ENCODE peak calls at places on chromosomes 7 and 10, in four cellular contexts. V, Y, T and X are unnamed samples. For H3K9me3, the result is how much of the 10 kb centered on the place peaks cover.

GRCh38 chr10:14736600-14737081 is 38.1 kb downstream of the FAM107B start:
- DNase-seq in T (peak), Y (peak), V (no peak), X (no peak)

GRCh38 chr10:96673318-96674099 is 46.8 kb downstream of the PIK3AP1 start:
- DNase-seq in Y (peak), V (peak), T (no peak), X (no peak)

GRCh38 chr7:15376601-15377000 is 185.2 kb downstream of the AGMO start:
- DNase-seq in Y (no peak), T (no peak), V (no peak), X (no peak)

GRCh38 chr7:151483700-151483960 is 36.1 kb downstream of the RHEB start:
- DNase-seq in V (no peak), T (no peak), Y (no peak), X (no peak)

GRCh38 chr7:246451-246850 is 43.5 kb upstream of the FOXL3 start:
- DNase-seq in V (no peak), T (no peak), Y (no peak), X (no peak)

GRCh38 chr7:29609162-29610030 is 45.8 kb downstream of the PRR15 start:
- DNase-seq in V (peak), T (no peak), Y (peak), X (no peak)

GRCh38 chr7:30770936-30771858 is at the start of gene MINDY4:
- DNase-seq in Y (peak), V (peak), T (peak), X (peak)

GRCh38 chr10:43233601-43234430 is 33.0 kb downstream of the RASGEF1A start:
- DNase-seq in T (no peak), V (peak), Y (no peak), X (peak)

GRCh38 chr10:88254091-88254490 is 329.0 kb downstream of the RNLS start:
- DNase-seq in T (no peak), Y (peak), V (no peak), X (no peak)

GRCh38 chr7:92135100-92135429 is 788 bp upstream of the CYP51A1 start:
- DNase-seq in V (peak), T (no peak), Y (peak), X (peak)

GRCh38 chr7:70694357-70694908 is 437.5 kb upstream of the GALNT17 start:
- DNase-seq in V (peak), Y (peak), T (peak), X (peak)

GRCh38 chr7:134870781-134871180 is 91.3 kb downstream of the CALD1 start:
- DNase-seq in Y (no peak), V (no peak), T (no peak), X (no peak)

GRCh38 chr10:31975157-31975765 is 46.6 kb upstream of the ARHGAP12 start:
- DNase-seq in Y (no peak), V (no peak), T (no peak), X (no peak)

GRCh38 chr10:123380491-123381085 is 226.4 kb downstream of the BUB3 start:
- DNase-seq in V (no peak), T (no peak), Y (peak), X (no peak)

GRCh38 chr10:86362566-86363183 is 3.9 kb downstream of the GRID1 start:
- DNase-seq in V (peak), Y (no peak), T (no peak), X (no peak)

GRCh38 chr10:103669944-103670343 is 176.4 kb downstream of the NEURL1 start:
- DNase-seq in Y (no peak), V (no peak), T (no peak), X (no peak)

DNA sequence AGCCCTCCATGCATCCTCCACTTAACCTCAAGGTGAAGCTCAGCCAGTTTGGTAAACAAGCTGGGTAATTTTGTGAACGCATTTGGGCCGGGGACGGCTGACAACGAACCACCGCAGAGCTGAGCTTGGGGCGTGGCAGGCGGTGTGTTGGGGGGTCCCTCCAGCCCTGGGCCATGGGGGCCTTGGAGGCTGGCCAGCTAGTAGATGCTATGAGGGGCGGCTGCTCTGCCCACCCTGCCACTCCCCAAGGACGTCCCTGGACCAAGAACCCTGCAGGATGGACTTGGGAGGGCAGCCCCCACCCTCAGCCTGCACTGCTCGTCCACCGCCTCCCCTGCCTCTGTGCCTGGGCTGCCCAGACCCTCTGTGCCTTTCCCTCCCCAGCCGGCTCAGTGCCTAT is 12.0 kb upstream of the SCART1 start:
- DNase-seq in V (no peak), T (no peak), Y (no peak), X (peak)
- H3K9me3 ChIP-seq in V (under half), T (under half), Y (under half), X (under half)

GRCh38 chr7:157864911-157865310 is 528.1 kb downstream of the DNAJB6 start:
- DNase-seq in Y (no peak), T (no peak), V (no peak), X (no peak)
- H3K9me3 ChIP-seq in Y (under half), T (under half), V (under half), X (under half)

DNA sequence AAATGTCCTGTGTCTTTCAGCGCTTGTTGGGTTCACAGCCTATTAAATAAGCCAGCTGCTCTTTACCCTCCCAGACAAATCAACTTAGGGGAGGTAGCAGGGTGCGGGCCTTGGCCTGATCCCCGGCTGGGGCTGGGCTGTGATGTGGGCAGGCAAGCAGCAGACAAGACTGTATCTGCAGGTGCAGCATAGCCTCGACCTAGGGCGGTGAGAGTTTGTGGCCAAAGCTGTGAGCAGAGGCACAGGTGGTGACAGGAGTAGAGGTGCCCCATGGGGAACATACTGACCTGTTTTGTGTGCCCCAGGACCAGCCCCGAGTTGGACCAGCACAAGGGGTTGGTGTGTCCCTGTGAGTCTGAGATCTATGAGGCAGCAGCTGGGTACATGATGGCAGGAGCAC is 885.4 kb downstream of the ZNF37A start:
- DNase-seq in Y (no peak), V (no peak), T (no peak), X (no peak)
- H3K9me3 ChIP-seq in Y (under half), V (under half), T (under half), X (under half)

GRCh38 chr10:133008736-133009135 is 66.4 kb upstream of the CFAP46 start:
- DNase-seq in V (no peak), T (no peak), Y (no peak), X (no peak)

GRCh38 chr10:133008196-133008595 is 65.8 kb upstream of the CFAP46 start:
- DNase-seq in V (no peak), Y (no peak), T (no peak), X (no peak)

GRCh38 chr10:133010095-133010837 is 67.9 kb upstream of the CFAP46 start:
- DNase-seq in V (no peak), T (peak), Y (no peak), X (no peak)

GRCh38 chr10:133007360-133007858 is 65.0 kb upstream of the CFAP46 start:
- DNase-seq in T (peak), Y (no peak), V (no peak), X (no peak)

GRCh38 chr10:133009218-133009954 is 67.0 kb upstream of the CFAP46 start:
- DNase-seq in V (peak), Y (no peak), T (peak), X (no peak)
- H3K9me3 ChIP-seq in V (under half), Y (under half), T (under half), X (under half)

GRCh38 chr10:131773321-131773988 is 127.4 kb upstream of the PPP2R2D start:
- DNase-seq in Y (no peak), T (no peak), V (no peak), X (no peak)

GRCh38 chr10:131775444-131775832 is 125.4 kb upstream of the PPP2R2D start:
- DNase-seq in Y (no peak), V (no peak), T (no peak), X (no peak)

GRCh38 chr10:131775833-131776232 is 125.0 kb upstream of the PPP2R2D start:
- DNase-seq in T (no peak), V (no peak), Y (no peak), X (no peak)

GRCh38 chr10:131773989-131774343 is 126.8 kb upstream of the PPP2R2D start:
- DNase-seq in V (no peak), Y (no peak), T (no peak), X (no peak)

DNA sequence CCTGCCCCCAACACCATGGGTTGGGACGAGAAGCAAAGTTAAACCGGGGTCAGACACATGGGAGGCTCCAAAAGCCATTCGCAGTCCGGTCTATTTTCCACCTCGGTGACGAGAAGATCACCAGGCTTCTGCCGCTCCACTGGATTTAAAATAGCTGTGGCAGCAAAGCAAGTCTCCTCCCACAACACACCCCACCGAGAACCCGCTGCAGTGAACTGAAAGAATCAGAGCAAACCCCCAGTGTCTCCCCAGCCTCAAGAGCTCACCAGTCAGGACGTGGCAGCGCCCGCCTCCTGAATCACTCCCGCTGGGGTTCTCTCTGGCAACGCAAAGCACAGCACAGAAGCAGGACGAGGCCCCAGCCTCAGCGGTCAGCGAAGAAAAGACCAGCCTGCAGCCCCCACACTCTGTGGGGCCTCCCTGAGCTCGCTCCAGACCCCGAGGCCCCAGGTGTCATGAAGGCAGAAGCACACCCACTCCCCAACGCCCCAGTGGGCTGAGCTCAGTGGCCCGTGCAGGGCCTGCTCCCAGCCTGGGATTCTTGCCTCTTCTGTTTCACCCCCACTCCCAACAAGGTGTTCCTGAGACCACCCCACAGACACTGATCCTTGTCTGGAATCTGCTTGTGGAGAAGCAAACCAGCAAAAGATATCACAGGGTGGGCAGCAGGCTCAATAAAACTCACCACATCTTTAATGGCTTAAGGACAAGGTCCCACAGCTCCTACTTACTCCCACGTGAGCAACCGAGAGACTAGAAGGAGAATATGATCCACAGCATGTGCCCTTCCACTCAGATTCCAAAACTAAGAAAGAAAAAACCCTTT is 126.0 kb upstream of the PPP2R2D start:
- DNase-seq in V (no peak), Y (no peak), T (no peak), X (no peak)
- H3K9me3 ChIP-seq in V (under half), Y (under half), T (under half), X (under half)

DNA sequence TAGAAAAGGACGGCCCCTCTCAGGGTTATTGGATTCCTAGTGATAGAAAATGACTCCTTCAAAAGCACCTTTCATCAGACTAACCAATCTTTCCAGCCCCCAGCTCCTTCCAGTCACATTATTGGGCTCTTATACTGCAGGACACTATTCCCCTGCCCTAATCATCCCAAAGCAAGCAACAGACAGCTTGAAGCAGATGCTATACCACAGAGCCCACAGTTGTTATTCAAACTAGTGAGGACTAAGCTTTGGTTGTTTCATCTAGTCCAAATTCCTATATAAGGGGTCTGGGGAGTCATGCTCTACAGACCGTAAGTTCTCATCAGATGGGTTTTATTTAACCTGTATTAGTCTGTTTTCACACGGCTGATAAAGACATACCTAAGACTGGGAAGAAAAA is 24.5 kb downstream of the ZC3HAV1L start:
- DNase-seq in V (no peak), T (no peak), Y (no peak), X (no peak)
- H3K9me3 ChIP-seq in V (under half), T (under half), Y (under half), X (under half)

GRCh38 chr7:65279795-65280194 is 93.9 kb upstream of the ZNF92 start:
- DNase-seq in T (no peak), Y (no peak), V (no peak), X (no peak)

DNA sequence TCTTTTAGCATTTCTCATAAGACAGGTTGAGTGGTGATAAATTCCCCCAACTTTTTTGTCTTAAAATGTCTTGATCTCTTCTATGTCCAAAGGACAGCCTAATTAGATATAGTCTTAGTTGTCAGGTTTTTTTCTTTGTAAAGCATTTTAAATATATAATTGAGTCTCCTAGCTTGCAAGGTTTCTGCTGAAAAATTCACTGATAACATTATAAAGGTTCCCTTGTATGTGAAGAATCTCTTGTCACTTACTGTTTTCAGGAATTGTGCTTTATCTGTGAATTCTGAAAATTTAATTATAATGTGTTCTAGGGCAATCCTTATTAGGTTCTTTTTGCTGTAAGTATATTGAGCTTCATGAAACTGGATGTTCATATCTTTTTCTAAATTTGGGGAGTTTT is 96.8 kb upstream of the ZNF92 start:
- DNase-seq in T (no peak), V (no peak), Y (no peak), X (no peak)
- H3K9me3 ChIP-seq in T (under half), V (under half), Y (under half), X (under half)

GRCh38 chr7:157061979-157062378 is 51.5 kb upstream of the MNX1 start:
- DNase-seq in Y (no peak), V (no peak), T (no peak), X (no peak)
- H3K9me3 ChIP-seq in Y (under half), V (under half), T (under half), X (under half)

GRCh38 chr7:158035343-158035742 is 552.3 kb downstream of the PTPRN2 start:
- DNase-seq in T (no peak), V (no peak), Y (no peak), X (no peak)

GRCh38 chr7:158030566-158030965 is 557.1 kb downstream of the PTPRN2 start:
- DNase-seq in Y (no peak), V (no peak), T (no peak), X (no peak)

GRCh38 chr7:158034571-158034970 is 553.1 kb downstream of the PTPRN2 start:
- DNase-seq in Y (no peak), T (no peak), V (no peak), X (no peak)

GRCh38 chr7:158031820-158032424 is 555.7 kb downstream of the PTPRN2 start:
- DNase-seq in Y (no peak), T (no peak), V (no peak), X (no peak)

GRCh38 chr7:158033196-158033595 is 554.4 kb downstream of the PTPRN2 start:
- DNase-seq in T (no peak), V (no peak), Y (no peak), X (no peak)
- H3K9me3 ChIP-seq in T (under half), V (under half), Y (under half), X (under half)